ENCODE peak calls at places on chromosomes 13 and 19, in eight cellular contexts. One of them, this sample, is unnamed.

GRCh38 chr13:112634102-112634501 is 46.1 kb upstream of the TUBGCP3 start:
- DNase-seq in AG09309: no peak
- DNase-seq in left ventricle myocardium superior: no peak
- DNase-seq in AG08395: no peak
- DNase-seq in body of pancreas: no peak
- DNase-seq in astrocyte of the hippocampus: no peak
- DNase-seq in heart left ventricle: no peak
- DNase-seq in T-helper 17 cell: no peak
- DNase-seq in this sample: no peak

GRCh38 chr13:113327391-113327765 is 30.3 kb downstream of the LAMP1 start:
- DNase-seq in AG08395: no peak
- DNase-seq in heart left ventricle: peak
- DNase-seq in astrocyte of the hippocampus: no peak
- DNase-seq in left ventricle myocardium superior: no peak
- DNase-seq in AG09309: no peak
- DNase-seq in T-helper 17 cell: no peak
- DNase-seq in body of pancreas: no peak
- DNase-seq in this sample: no peak

GRCh38 chr13:106475852-106476251 is 59.6 kb downstream of the EFNB2 start:
- DNase-seq in AG08395: no peak
- DNase-seq in astrocyte of the hippocampus: peak
- DNase-seq in left ventricle myocardium superior: no peak
- DNase-seq in AG09309: no peak
- DNase-seq in body of pancreas: no peak
- DNase-seq in heart left ventricle: no peak
- DNase-seq in T-helper 17 cell: no peak
- DNase-seq in this sample: no peak

GRCh38 chr19:16886305-16886880 is 2.4 kb upstream of the F2RL3 start:
- DNase-seq in body of pancreas: no peak
- DNase-seq in T-helper 17 cell: no peak
- DNase-seq in AG08395: peak
- DNase-seq in AG09309: no peak
- DNase-seq in heart left ventricle: peak
- DNase-seq in left ventricle myocardium superior: peak
- DNase-seq in astrocyte of the hippocampus: no peak
- DNase-seq in this sample: no peak

GRCh38 chr13:43988302-43988701 is 108.6 kb downstream of the LACC1 start:
- DNase-seq in T-helper 17 cell: no peak
- DNase-seq in astrocyte of the hippocampus: peak
- DNase-seq in body of pancreas: no peak
- DNase-seq in AG09309: no peak
- DNase-seq in left ventricle myocardium superior: no peak
- DNase-seq in AG08395: no peak
- DNase-seq in heart left ventricle: no peak
- DNase-seq in this sample: no peak

GRCh38 chr13:48492123-48493075 is 40.5 kb downstream of the RCBTB2 start:
- DNase-seq in heart left ventricle: peak
- DNase-seq in astrocyte of the hippocampus: no peak
- DNase-seq in AG09309: peak
- DNase-seq in body of pancreas: peak
- DNase-seq in AG08395: peak
- DNase-seq in left ventricle myocardium superior: peak
- DNase-seq in T-helper 17 cell: peak
- DNase-seq in this sample: peak

GRCh38 chr13:23354520-23354919 is 79.0 kb downstream of the SACS start:
- DNase-seq in astrocyte of the hippocampus: no peak
- DNase-seq in body of pancreas: no peak
- DNase-seq in AG08395: no peak
- DNase-seq in T-helper 17 cell: no peak
- DNase-seq in left ventricle myocardium superior: no peak
- DNase-seq in AG09309: no peak
- DNase-seq in heart left ventricle: no peak
- DNase-seq in this sample: no peak

GRCh38 chr19:7926727-7927604 is 1.0 kb upstream of the CTXN1 start:
- DNase-seq in left ventricle myocardium superior: peak
- DNase-seq in AG08395: no peak
- DNase-seq in T-helper 17 cell: no peak
- DNase-seq in body of pancreas: peak
- DNase-seq in astrocyte of the hippocampus: no peak
- DNase-seq in heart left ventricle: no peak
- DNase-seq in AG09309: no peak
- DNase-seq in this sample: no peak

GRCh38 chr19:22595918-22596341 is 38.2 kb upstream of the ZNF492 start:
- DNase-seq in AG09309: no peak
- DNase-seq in AG08395: no peak
- DNase-seq in T-helper 17 cell: no peak
- DNase-seq in heart left ventricle: peak
- DNase-seq in astrocyte of the hippocampus: no peak
- DNase-seq in left ventricle myocardium superior: peak
- DNase-seq in body of pancreas: no peak
- DNase-seq in this sample: no peak

GRCh38 chr13:94305463-94305862 is 174.0 kb downstream of the DCT start:
- DNase-seq in body of pancreas: no peak
- DNase-seq in astrocyte of the hippocampus: peak
- DNase-seq in T-helper 17 cell: no peak
- DNase-seq in left ventricle myocardium superior: no peak
- DNase-seq in AG08395: peak
- DNase-seq in AG09309: no peak
- DNase-seq in heart left ventricle: no peak
- DNase-seq in this sample: no peak

GRCh38 chr19:31135841-31136240 is 213.4 kb downstream of the TSHZ3 start:
- DNase-seq in heart left ventricle: no peak
- DNase-seq in T-helper 17 cell: no peak
- DNase-seq in astrocyte of the hippocampus: no peak
- DNase-seq in body of pancreas: no peak
- DNase-seq in AG08395: peak
- DNase-seq in left ventricle myocardium superior: no peak
- DNase-seq in AG09309: no peak
- DNase-seq in this sample: no peak

GRCh38 chr19:45113628-45114027 is 20.6 kb downstream of the PPP1R37 start:
- DNase-seq in AG09309: no peak
- DNase-seq in left ventricle myocardium superior: no peak
- DNase-seq in AG08395: no peak
- DNase-seq in body of pancreas: no peak
- DNase-seq in T-helper 17 cell: no peak
- DNase-seq in heart left ventricle: no peak
- DNase-seq in astrocyte of the hippocampus: no peak
- DNase-seq in this sample: no peak

GRCh38 chr13:34340534-34340933 is 522.6 kb downstream of the RFC3 start:
- DNase-seq in body of pancreas: no peak
- DNase-seq in T-helper 17 cell: no peak
- DNase-seq in AG08395: peak
- DNase-seq in heart left ventricle: no peak
- DNase-seq in astrocyte of the hippocampus: no peak
- DNase-seq in AG09309: no peak
- DNase-seq in left ventricle myocardium superior: no peak
- DNase-seq in this sample: no peak

GRCh38 chr19:52689804-52690394 is 44.9 kb downstream of the ZNF611 start:
- DNase-seq in T-helper 17 cell: peak
- DNase-seq in astrocyte of the hippocampus: peak
- DNase-seq in heart left ventricle: peak
- DNase-seq in AG08395: peak
- DNase-seq in body of pancreas: peak
- DNase-seq in left ventricle myocardium superior: peak
- DNase-seq in AG09309: no peak
- DNase-seq in this sample: no peak

GRCh38 chr19:41298327-41298964 is 11.5 kb upstream of the CCDC97 start:
- DNase-seq in astrocyte of the hippocampus: peak
- DNase-seq in body of pancreas: peak
- DNase-seq in AG08395: peak
- DNase-seq in heart left ventricle: peak
- DNase-seq in AG09309: no peak
- DNase-seq in left ventricle myocardium superior: peak
- DNase-seq in T-helper 17 cell: peak
- DNase-seq in this sample: peak

GRCh38 chr13:40275636-40276035 is 390.8 kb downstream of the FOXO1 start:
- DNase-seq in left ventricle myocardium superior: no peak
- DNase-seq in AG08395: peak
- DNase-seq in heart left ventricle: no peak
- DNase-seq in body of pancreas: no peak
- DNase-seq in AG09309: peak
- DNase-seq in astrocyte of the hippocampus: peak
- DNase-seq in T-helper 17 cell: no peak
- DNase-seq in this sample: no peak

GRCh38 chr19:19997656-19998268 is 41.5 kb downstream of the ZNF682 start:
- DNase-seq in left ventricle myocardium superior: peak
- DNase-seq in T-helper 17 cell: peak
- DNase-seq in AG09309: no peak
- DNase-seq in body of pancreas: peak
- DNase-seq in heart left ventricle: peak
- DNase-seq in astrocyte of the hippocampus: no peak
- DNase-seq in AG08395: peak
- DNase-seq in this sample: peak

GRCh38 chr13:49625392-49626137 is 2.7 kb upstream of the ARL11 start:
- DNase-seq in AG08395: peak
- DNase-seq in heart left ventricle: peak
- DNase-seq in astrocyte of the hippocampus: no peak
- DNase-seq in left ventricle myocardium superior: peak
- DNase-seq in body of pancreas: peak
- DNase-seq in AG09309: no peak
- DNase-seq in T-helper 17 cell: no peak
- DNase-seq in this sample: no peak

GRCh38 chr13:31011193-31011860 is 78.9 kb downstream of the TEX26 start:
- DNase-seq in AG08395: no peak
- DNase-seq in heart left ventricle: no peak
- DNase-seq in left ventricle myocardium superior: no peak
- DNase-seq in astrocyte of the hippocampus: peak
- DNase-seq in T-helper 17 cell: no peak
- DNase-seq in AG09309: no peak
- DNase-seq in body of pancreas: no peak
- DNase-seq in this sample: no peak

GRCh38 chr13:35743165-35743564 is 266.7 kb upstream of the MAB21L1 start:
- DNase-seq in body of pancreas: no peak
- DNase-seq in AG09309: no peak
- DNase-seq in AG08395: no peak
- DNase-seq in left ventricle myocardium superior: no peak
- DNase-seq in heart left ventricle: no peak
- DNase-seq in astrocyte of the hippocampus: no peak
- DNase-seq in T-helper 17 cell: no peak
- DNase-seq in this sample: no peak

This sample was measured in effector memory CD4-positive, alpha-beta T cell.